ENCODE peak calls at places on chromosomes 7 and 10, in nine cellular contexts. Q is CD8-positive, alpha-beta T cell; Z is heart left ventricle; C is IMR-90; P is lower lobe of right lung; E is right atrium auricular region; R is colonic mucosa; Y is body of pancreas; H is tibial nerve. S is an unnamed sample. For H3K4me1, the result is how much of the 10 kb centered on the place peaks cover.

GRCh38 chr7:86991844-86992243 is 67.6 kb downstream of the ELAPOR2 start:
- DNase-seq in H (no peak), Q (no peak), P (no peak), Z (no peak), Y (no peak), C (no peak), R (no peak), E (no peak), S (no peak)

GRCh38 chr7:111409714-111410422 is 152.4 kb downstream of the IMMP2L start:
- DNase-seq in H (no peak), Y (no peak), P (no peak), E (no peak), R (no peak), Z (no peak), Q (no peak), C (peak), S (no peak)

GRCh38 chr10:132458595-132459251 is 61.7 kb downstream of the PWWP2B start:
- DNase-seq in C (no peak), H (no peak), E (no peak), Q (peak), Y (peak), P (peak), Z (peak), R (peak), S (peak)

GRCh38 chr7:33038639-33039038 is 23.9 kb downstream of the NT5C3A start:
- DNase-seq in P (no peak), E (no peak), C (no peak), R (no peak), H (no peak), Y (no peak), Q (no peak), Z (no peak), S (no peak)

GRCh38 chr7:137007001-137007725 is 138.7 kb downstream of the CHRM2 start:
- DNase-seq in E (no peak), R (no peak), Z (no peak), Q (no peak), H (no peak), C (peak), Y (no peak), P (no peak), S (no peak)

GRCh38 chr7:33757563-33758165 is 147.7 kb upstream of the BMPER start:
- DNase-seq in R (peak), C (peak), P (no peak), Q (no peak), E (no peak), Y (peak), H (peak), Z (no peak), S (no peak)

GRCh38 chr10:21183025-21183424 is 285.9 kb upstream of the NEBL start:
- DNase-seq in Y (no peak), Z (no peak), E (no peak), R (no peak), C (no peak), H (no peak), P (no peak), Q (no peak), S (no peak)

GRCh38 chr7:25095516-25096345 is 29.3 kb downstream of the CYCS start:
- DNase-seq in Q (no peak), Z (no peak), R (no peak), E (no peak), H (no peak), Y (no peak), P (no peak), C (no peak), S (no peak)

GRCh38 chr7:139004321-139005075 is 23.3 kb upstream of the KIAA1549 start:
- DNase-seq in Q (no peak), P (no peak), R (no peak), Z (no peak), E (no peak), C (no peak), H (no peak), Y (no peak), S (no peak)

GRCh38 chr10:101843032-101843991 is at the start of gene KCNIP2:
- DNase-seq in Q (peak), Y (peak), H (no peak), C (no peak), E (no peak), R (no peak), Z (peak), P (peak), S (no peak)

GRCh38 chr7:17406756-17407155 is 108.3 kb downstream of the AHR start:
- DNase-seq in R (no peak), C (peak), P (no peak), Z (no peak), Q (no peak), Y (no peak), H (no peak), E (no peak), S (no peak)

GRCh38 chr10:80660736-80661135 is 123.0 kb downstream of the SH2D4B start:
- DNase-seq in P (no peak), Q (no peak), Z (peak), H (no peak), C (no peak), E (no peak), R (no peak), Y (no peak), S (no peak)

GRCh38 chr10:26801274-26801673 is 59.5 kb downstream of the ABI1 start:
- DNase-seq in R (no peak), H (no peak), Q (no peak), E (no peak), Z (no peak), P (no peak), Y (no peak), C (no peak), S (no peak)

GRCh38 chr10:70958396-70958795 is 70.0 kb upstream of the PCBD1 start:
- DNase-seq in Y (no peak), P (no peak), C (peak), H (no peak), Z (no peak), E (no peak), R (no peak), Q (no peak), S (no peak)

GRCh38 chr10:121241337-121241736 is 356.9 kb downstream of the FGFR2 start:
- DNase-seq in P (no peak), Q (no peak), R (no peak), H (no peak), C (no peak), E (no peak), Y (no peak), Z (no peak), S (peak)

GRCh38 chr10:70931168-70931805 is 42.9 kb upstream of the PCBD1 start:
- DNase-seq in P (no peak), Y (no peak), C (peak), Q (no peak), H (no peak), R (no peak), E (no peak), Z (no peak), S (no peak)

GRCh38 chr10:86673216-86673826 is 5.0 kb downstream of the LDB3 start:
- DNase-seq in Q (no peak), Z (no peak), R (no peak), P (no peak), H (no peak), E (no peak), Y (no peak), C (no peak), S (no peak)

GRCh38 chr10:133325761-133326463 is 10.8 kb downstream of the CALY start:
- DNase-seq in R (no peak), Z (no peak), Q (no peak), C (no peak), Y (no peak), H (no peak), P (peak), E (no peak), S (no peak)

GRCh38 chr10:11345224-11346054 is 266.0 kb downstream of the USP6NL start:
- DNase-seq in E (no peak), Z (no peak), C (no peak), P (peak), Q (no peak), Y (no peak), R (peak), H (no peak), S (peak)

GRCh38 chr10:61135276-61135721 is 191.3 kb upstream of the RHOBTB1 start:
- DNase-seq in Z (no peak), H (no peak), R (no peak), Q (no peak), Y (peak), C (no peak), E (no peak), P (no peak), S (no peak)

GRCh38 chr10:26468691-26469090 is 30.6 kb downstream of the APBB1IP start:
- DNase-seq in Z (no peak), H (no peak), P (no peak), Y (no peak), E (no peak), Q (peak), R (no peak), C (no peak), S (peak)

GRCh38 chr7:143385891-143386781 is 5.0 kb downstream of the ZYX start:
- DNase-seq in R (no peak), H (no peak), Y (no peak), E (peak), Q (peak), P (peak), C (no peak), Z (no peak), S (peak)
- H3K4me1 ChIP-seq in R (under half), H (half or more), Y (under half), E (under half), Q (half or more), P (half or more), C (under half), Z (half or more), S (under half)

GRCh38 chr10:129965940-129966339 is 1.9 kb upstream of the EBF3 start:
- DNase-seq in P (peak), H (no peak), Z (no peak), R (no peak), C (no peak), Y (no peak), Q (no peak), E (no peak), S (no peak)

GRCh38 chr10:129965418-129965793 is 1.3 kb upstream of the EBF3 start:
- DNase-seq in H (no peak), Z (no peak), P (no peak), C (no peak), Q (no peak), R (no peak), E (peak), Y (no peak), S (no peak)

GRCh38 chr10:129966831-129967578 is 2.9 kb upstream of the EBF3 start:
- DNase-seq in H (no peak), E (no peak), C (no peak), Y (no peak), Z (no peak), Q (no peak), P (peak), R (no peak), S (no peak)

GRCh38 chr10:129967579-129968019 is 3.5 kb upstream of the EBF3 start:
- DNase-seq in C (no peak), H (no peak), E (no peak), Z (no peak), P (peak), Q (no peak), Y (no peak), R (no peak), S (no peak)

GRCh38 chr10:129966370-129966769 is 2.3 kb upstream of the EBF3 start:
- DNase-seq in E (no peak), Q (no peak), Z (no peak), C (no peak), Y (no peak), H (no peak), R (no peak), P (no peak), S (no peak)
- H3K4me3 ChIP-seq in E (no peak), Q (no peak), Z (no peak), C (no peak), Y (no peak), H (peak), R (no peak), P (no peak), S (no peak)

DNA sequence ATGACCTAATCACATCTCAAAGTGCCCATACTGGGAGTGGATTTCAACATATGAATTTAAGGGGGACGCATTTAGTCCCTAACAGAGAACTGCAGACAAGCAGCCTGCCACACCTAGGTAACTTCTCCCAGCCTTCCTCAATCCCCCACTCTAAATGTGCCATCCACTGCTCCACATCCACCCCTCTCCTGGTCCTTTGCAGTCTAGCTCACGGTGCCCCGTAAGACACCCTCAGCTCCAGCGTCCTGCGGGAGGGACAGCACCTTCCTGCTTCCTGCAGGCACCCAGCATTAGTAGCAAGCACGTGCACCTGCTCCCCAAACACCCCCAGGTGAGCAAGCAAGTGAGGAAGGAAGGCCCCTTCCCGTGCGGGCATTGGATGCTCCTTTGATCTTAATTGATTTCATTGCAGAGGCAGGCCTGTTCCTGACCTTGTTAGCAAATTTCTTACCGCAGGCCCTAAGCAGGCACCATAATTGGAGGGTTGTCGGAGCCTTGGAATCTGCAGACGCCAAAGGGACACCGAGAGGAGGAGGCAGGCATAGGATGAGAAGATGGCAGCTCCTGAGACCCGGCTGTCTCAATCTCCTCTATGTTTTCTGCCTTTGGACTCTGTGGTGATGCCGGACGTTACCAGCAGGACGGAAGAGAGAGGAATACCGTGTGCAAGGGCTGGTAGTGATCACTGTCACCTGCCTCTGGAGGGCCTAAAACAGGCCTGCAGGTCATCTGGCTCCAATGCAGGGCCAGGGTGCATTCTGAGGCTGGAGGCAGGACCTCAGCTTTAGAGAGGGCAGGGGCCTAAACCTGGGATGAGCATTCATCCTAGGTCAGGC is 75.8 kb upstream of the CHST15 start:
- DNase-seq in C (no peak), Y (no peak), H (no peak), E (peak), Z (no peak), Q (no peak), R (no peak), P (no peak), S (no peak)
- TF ChIP-seq CTCF in C (no peak), Y (no peak), H (no peak), E (no peak), Z (no peak), Q (no peak), R (no peak), P (no peak), S (no peak)

DNA sequence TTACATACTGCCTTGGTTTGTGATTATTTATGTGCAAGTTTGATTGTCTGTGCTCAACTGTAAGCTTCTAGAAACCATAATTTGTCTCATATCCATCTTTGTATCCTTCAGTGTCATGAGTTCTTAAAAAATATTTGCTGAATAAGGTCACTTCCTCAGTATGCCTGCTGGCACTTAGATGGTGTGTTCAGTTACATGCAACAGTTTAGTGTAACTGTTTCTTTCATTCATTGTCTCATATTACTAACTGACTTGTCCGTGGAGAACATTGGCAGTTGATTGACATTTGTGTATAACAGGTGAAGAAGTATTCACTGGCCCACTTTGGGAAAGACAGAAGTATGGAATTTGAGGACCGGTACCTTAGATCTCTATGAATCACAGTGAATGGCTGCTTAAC is 236.9 kb downstream of the PRKG1 start:
- DNase-seq in R (no peak), Q (no peak), Z (no peak), Y (no peak), H (no peak), E (no peak), P (no peak), C (peak), S (no peak)
- H3K4me1 ChIP-seq in R (under half), Q (under half), Z (under half), Y (under half), H (under half), E (under half), P (under half), C (under half), S (under half)

DNA sequence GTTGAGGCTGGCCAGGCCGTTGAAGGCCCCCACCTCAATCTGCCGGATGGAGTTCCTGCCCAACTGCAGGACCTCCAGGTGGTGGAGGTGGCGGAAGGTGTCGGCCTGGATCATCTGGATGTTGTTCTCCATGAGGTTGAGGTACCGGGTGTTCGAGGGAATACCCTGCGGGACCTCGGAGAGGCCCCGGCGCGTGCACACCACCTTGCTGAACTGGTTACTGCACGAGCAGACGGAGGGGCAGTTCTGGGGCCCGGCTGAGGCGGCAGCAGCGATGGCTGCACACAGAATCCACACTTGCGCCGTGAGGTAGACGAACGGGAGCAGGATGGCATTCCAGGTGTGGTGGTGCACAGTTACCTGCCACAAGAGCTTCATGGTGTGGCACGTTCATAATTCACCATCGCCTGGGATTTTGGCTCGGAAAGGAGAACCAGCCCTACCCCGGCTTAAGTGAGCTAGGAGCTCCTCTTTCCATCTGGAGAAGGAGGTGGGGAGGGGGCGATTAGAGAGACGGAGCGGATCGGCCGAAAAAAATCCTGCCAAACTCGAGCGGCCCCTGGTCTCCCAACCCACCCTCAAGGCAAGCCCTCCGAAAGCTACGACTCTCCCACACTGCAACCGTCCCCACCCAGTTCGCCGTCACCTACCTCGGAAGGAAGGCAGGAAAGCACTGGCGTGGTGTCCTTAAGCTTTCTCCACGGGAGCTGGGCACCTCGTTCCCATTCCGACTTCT is 806 bp downstream of the LRRC4 start:
- DNase-seq in Q (no peak), Y (no peak), H (no peak), R (no peak), P (no peak), E (no peak), C (no peak), Z (no peak), S (no peak)
- H3K4me3 ChIP-seq in Q (no peak), Y (no peak), H (peak), R (peak), P (peak), E (peak), C (no peak), Z (peak), S (no peak)

DNA sequence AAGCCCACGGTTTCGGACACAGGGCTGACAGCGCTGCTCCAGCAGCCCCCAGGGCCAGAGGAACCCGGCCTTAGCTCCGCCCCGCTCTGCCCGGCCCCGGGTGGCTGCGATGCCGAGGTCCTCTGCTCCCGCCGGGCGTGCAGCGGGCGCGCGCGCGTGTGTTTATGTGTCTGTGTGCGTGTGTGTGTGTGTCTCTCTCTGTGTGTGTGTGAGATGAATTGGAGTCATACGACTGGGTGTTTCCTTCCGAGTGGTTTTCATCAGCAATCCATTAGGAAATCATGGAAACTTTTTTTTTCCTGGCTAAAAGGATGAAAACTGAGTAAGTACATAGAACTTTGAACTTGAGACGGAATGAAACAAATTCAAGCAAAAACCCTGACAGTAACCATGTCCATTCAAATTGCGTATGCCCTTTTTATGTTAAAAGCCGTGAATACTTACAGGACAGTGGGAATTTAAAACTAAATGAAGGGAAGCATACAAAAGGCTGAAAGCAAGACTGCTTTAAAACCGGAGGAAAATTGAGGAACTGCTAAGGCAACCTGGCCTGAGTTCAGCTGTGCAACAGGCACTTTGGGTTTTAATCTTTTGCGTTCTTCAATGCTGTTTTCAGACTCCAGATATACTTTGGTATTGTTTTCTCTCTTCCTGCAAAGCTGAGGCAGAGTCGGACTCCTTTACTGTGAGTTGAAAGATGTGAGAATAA is at the start of gene CPED1:
- DNase-seq in Y (peak), P (peak), E (peak), Q (peak), R (peak), H (peak), C (peak), Z (peak), S (peak)
- TF ChIP-seq CTCF in Y (no peak), P (no peak), E (no peak), Q (no peak), R (no peak), H (no peak), C (no peak), Z (no peak), S (no peak)

DNA sequence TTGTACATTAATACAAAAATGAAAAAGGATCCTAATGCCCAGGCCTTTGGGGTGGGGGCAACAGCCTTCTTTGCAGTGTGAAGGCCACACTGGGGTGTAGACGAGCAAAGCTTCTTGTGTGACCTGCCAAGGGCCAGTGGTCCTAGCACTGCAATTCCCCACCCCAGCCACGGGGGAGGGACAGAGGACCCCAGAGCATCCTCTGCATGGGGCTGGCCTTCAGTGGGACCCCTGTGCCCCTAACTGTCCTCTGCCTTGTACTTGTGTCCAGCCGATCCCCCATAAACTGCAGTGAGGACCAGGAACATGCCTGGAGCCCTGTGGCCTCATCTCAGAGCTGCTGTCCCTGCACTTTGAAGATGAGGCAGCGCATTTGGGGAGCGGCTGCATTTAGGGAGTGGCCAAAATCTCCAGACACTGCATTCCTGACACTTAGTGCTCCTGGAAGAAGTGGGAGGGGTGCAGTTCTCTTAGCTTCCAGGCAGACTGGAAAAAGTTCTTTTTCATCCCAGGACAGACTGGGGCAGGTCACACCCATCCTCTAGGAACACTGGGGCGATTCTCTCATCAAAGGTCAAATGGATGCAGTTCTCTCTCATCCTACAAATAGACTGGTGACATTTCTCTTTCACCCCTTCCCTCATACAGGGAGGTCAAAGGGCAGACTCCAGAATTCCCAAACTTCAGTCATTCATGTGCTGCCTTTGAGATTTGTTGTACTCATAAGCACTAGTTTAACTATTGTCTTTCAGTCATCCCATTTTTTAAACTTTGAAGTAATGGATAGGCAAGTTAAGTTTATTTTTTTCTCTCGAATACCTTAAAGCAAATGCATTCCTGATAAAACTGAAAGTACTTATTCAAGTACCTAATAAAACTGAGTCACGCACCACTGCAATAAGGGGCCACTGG is 922 bp upstream of the MYO1G start:
- DNase-seq in E (no peak), Y (no peak), P (no peak), Q (no peak), Z (no peak), C (no peak), R (no peak), H (no peak), S (no peak)
- H3K4me1 ChIP-seq in E (under half), Y (under half), P (half or more), Q (half or more), Z (under half), C (under half), R (under half), H (under half), S (under half)

S was measured in mucosa of descending colon.